ENCODE peak calls at places on chromosome 18, in ten cellular contexts. E, R, U, V, Z, I, B, C, H and X are unnamed samples.

GRCh38 chr18:56650056-56650455 is 1.1 kb upstream of the WDR7 start:
- DNase-seq in E (no peak), R (no peak), U (no peak), V (no peak), Z (no peak), I (no peak), B (no peak), C (no peak), H (no peak), X (no peak)

GRCh38 chr18:57585421-57585820 is 1.1 kb downstream of the FECH start:
- DNase-seq in E (no peak), R (no peak), U (no peak), V (no peak), Z (no peak), I (no peak), B (peak), C (no peak), H (peak), X (no peak)

GRCh38 chr18:4691836-4692235 is 236.7 kb upstream of the DLGAP1 start:
- DNase-seq in E (no peak), R (no peak), U (no peak), V (no peak), Z (no peak), I (no peak), B (no peak), C (no peak), H (no peak), X (no peak)

GRCh38 chr18:49152885-49153284 is 202.1 kb upstream of the SMAD7 start:
- DNase-seq in E (no peak), R (no peak), U (no peak), V (no peak), Z (no peak), I (no peak), B (no peak), C (no peak), H (no peak), X (no peak)

GRCh38 chr18:13618760-13619438 is 107.5 kb downstream of the FAM210A start:
- DNase-seq in E (no peak), R (no peak), U (no peak), V (no peak), Z (no peak), I (peak), B (no peak), C (no peak), H (no peak), X (no peak)

GRCh38 chr18:64134044-64134757 is 14.7 kb downstream of the LINC00305 start:
- DNase-seq in E (no peak), R (no peak), U (no peak), V (no peak), Z (no peak), I (no peak), B (no peak), C (no peak), H (peak), X (no peak)

GRCh38 chr18:25039781-25040180 is 312.2 kb downstream of the ZNF521 start:
- DNase-seq in E (no peak), R (no peak), U (no peak), V (no peak), Z (no peak), I (no peak), B (no peak), C (no peak), H (no peak), X (no peak)

GRCh38 chr18:73780218-73780617 is 367.4 kb downstream of the FBXO15 start:
- DNase-seq in E (no peak), R (no peak), U (no peak), V (no peak), Z (no peak), I (no peak), B (no peak), C (no peak), H (no peak), X (no peak)

GRCh38 chr18:71665131-71665530 is 879.0 kb downstream of the CBLN2 start:
- DNase-seq in E (no peak), R (no peak), U (no peak), V (no peak), Z (no peak), I (no peak), B (no peak), C (no peak), H (peak), X (no peak)

GRCh38 chr18:35581555-35582309 is at the start of gene GALNT1:
- DNase-seq in E (peak), R (peak), U (peak), V (peak), Z (peak), I (peak), B (no peak), C (peak), H (no peak), X (no peak)

GRCh38 chr18:25253136-25253535 is 98.8 kb downstream of the ZNF521 start:
- DNase-seq in E (no peak), R (no peak), U (no peak), V (no peak), Z (no peak), I (no peak), B (no peak), C (no peak), H (no peak), X (no peak)

GRCh38 chr18:9280854-9281253 is 53.7 kb upstream of the TWSG1 start:
- DNase-seq in E (no peak), R (no peak), U (no peak), V (peak), Z (no peak), I (no peak), B (no peak), C (no peak), H (no peak), X (no peak)

GRCh38 chr18:8834837-8835236 is 129.5 kb downstream of the MTCL1 start:
- DNase-seq in E (no peak), R (no peak), U (no peak), V (no peak), Z (no peak), I (no peak), B (no peak), C (no peak), H (no peak), X (peak)

GRCh38 chr18:60936101-60936500 is 397.1 kb upstream of the CDH20 start:
- DNase-seq in E (no peak), R (no peak), U (no peak), V (no peak), Z (no peak), I (no peak), B (no peak), C (no peak), H (peak), X (no peak)

GRCh38 chr18:25516121-25516520 is 164.2 kb upstream of the ZNF521 start:
- DNase-seq in E (no peak), R (no peak), U (no peak), V (no peak), Z (no peak), I (no peak), B (no peak), C (no peak), H (no peak), X (no peak)

GRCh38 chr18:71998547-71998946 is 545.6 kb downstream of the CBLN2 start:
- DNase-seq in E (no peak), R (no peak), U (no peak), V (no peak), Z (no peak), I (no peak), B (no peak), C (no peak), H (no peak), X (no peak)

GRCh38 chr18:31225668-31226067 is 63.0 kb upstream of the DSC1 start:
- DNase-seq in E (no peak), R (no peak), U (no peak), V (no peak), Z (peak), I (peak), B (no peak), C (peak), H (peak), X (no peak)

GRCh38 chr18:56085561-56085960 is 497.6 kb upstream of the TCF4 start:
- DNase-seq in E (no peak), R (peak), U (no peak), V (no peak), Z (no peak), I (no peak), B (no peak), C (no peak), H (peak), X (no peak)

GRCh38 chr18:59189746-59190145 is 30.2 kb upstream of the GRP start:
- DNase-seq in E (no peak), R (no peak), U (no peak), V (no peak), Z (no peak), I (no peak), B (no peak), C (no peak), H (no peak), X (no peak)

GRCh38 chr18:64444819-64445218 is 295.9 kb upstream of the LINC00305 start:
- DNase-seq in E (no peak), R (no peak), U (no peak), V (no peak), Z (no peak), I (no peak), B (no peak), C (no peak), H (no peak), X (no peak)

GRCh38 chr18:74742573-74742972 is 144.9 kb downstream of the ZNF407 start:
- DNase-seq in E (no peak), R (no peak), U (no peak), V (no peak), Z (no peak), I (no peak), B (no peak), C (peak), H (peak), X (no peak)

GRCh38 chr18:46386788-46387187 is 270.2 kb downstream of the LOXHD1 start:
- DNase-seq in E (no peak), R (no peak), U (no peak), V (no peak), Z (peak), I (peak), B (no peak), C (no peak), H (peak), X (no peak)

GRCh38 chr18:10559566-10560456 is 34.0 kb downstream of the NAPG start:
- DNase-seq in E (no peak), R (no peak), U (peak), V (peak), Z (peak), I (no peak), B (no peak), C (no peak), H (no peak), X (no peak)

GRCh38 chr18:76476665-76477561 is 18.1 kb downstream of the ZNF516 start:
- DNase-seq in E (no peak), R (no peak), U (no peak), V (no peak), Z (no peak), I (no peak), B (no peak), C (peak), H (peak), X (no peak)

GRCh38 chr18:61992285-61992684 is 99.5 kb upstream of the RNF152 start:
- DNase-seq in E (no peak), R (no peak), U (no peak), V (no peak), Z (no peak), I (no peak), B (no peak), C (peak), H (peak), X (no peak)

GRCh38 chr18:24942144-24942543 is 409.8 kb downstream of the ZNF521 start:
- DNase-seq in E (no peak), R (no peak), U (no peak), V (no peak), Z (peak), I (no peak), B (no peak), C (no peak), H (no peak), X (no peak)

GRCh38 chr18:73340135-73340934 is 472.5 kb upstream of the NETO1 start:
- DNase-seq in E (no peak), R (no peak), U (no peak), V (no peak), Z (no peak), I (no peak), B (no peak), C (peak), H (peak), X (no peak)

GRCh38 chr18:13376841-13377351 is 158.3 kb downstream of the LDLRAD4 start:
- DNase-seq in E (no peak), R (no peak), U (peak), V (no peak), Z (no peak), I (no peak), B (no peak), C (no peak), H (no peak), X (no peak)

GRCh38 chr18:50727721-50728470 is 91.9 kb downstream of the MRO start:
- DNase-seq in E (no peak), R (no peak), U (no peak), V (no peak), Z (no peak), I (no peak), B (no peak), C (no peak), H (no peak), X (no peak)

GRCh38 chr18:21538230-21538629 is 62.3 kb downstream of the ESCO1 start:
- DNase-seq in E (no peak), R (no peak), U (no peak), V (no peak), Z (no peak), I (no peak), B (no peak), C (no peak), H (peak), X (no peak)

GRCh38 chr18:51624311-51624710 is 426.8 kb upstream of the MEX3C start:
- DNase-seq in E (no peak), R (no peak), U (no peak), V (no peak), Z (no peak), I (no peak), B (no peak), C (no peak), H (no peak), X (no peak)

GRCh38 chr18:75884728-75885127 is 457.2 kb upstream of the SMIM21 start:
- DNase-seq in E (no peak), R (no peak), U (no peak), V (no peak), Z (no peak), I (no peak), B (no peak), C (no peak), H (no peak), X (no peak)

GRCh38 chr18:77165489-77166415 is 33.2 kb upstream of the MBP start:
- DNase-seq in E (no peak), R (peak), U (no peak), V (no peak), Z (peak), I (no peak), B (no peak), C (no peak), H (no peak), X (peak)

GRCh38 chr18:10164241-10165160 is 250.7 kb downstream of the VAPA start:
- DNase-seq in E (no peak), R (no peak), U (no peak), V (no peak), Z (no peak), I (no peak), B (no peak), C (no peak), H (no peak), X (no peak)

GRCh38 chr18:5298156-5298852 is 2.8 kb upstream of the ZBTB14 start:
- DNase-seq in E (no peak), R (no peak), U (no peak), V (no peak), Z (no peak), I (no peak), B (no peak), C (no peak), H (no peak), X (no peak)

GRCh38 chr18:24837065-24837464 is 376.6 kb downstream of the HRH4 start:
- DNase-seq in E (no peak), R (no peak), U (no peak), V (no peak), Z (no peak), I (no peak), B (no peak), C (no peak), H (peak), X (no peak)

GRCh38 chr18:21069468-21069867 is 42.1 kb downstream of the ROCK1 start:
- DNase-seq in E (no peak), R (no peak), U (no peak), V (no peak), Z (no peak), I (no peak), B (no peak), C (no peak), H (no peak), X (no peak)